ENCODE peak calls at places on chromosomes 4 and X, in eight cellular contexts. J is NCI-H510A; W is GM23338; A is stimulated activated CD8-positive, alpha-beta memory T cell treated with anti-CD3 and anti-CD28 coated beads, Interleukin-15, amount 100 ng/mL, for 1 hour; L is GM13976; I is left ventricle myocardium inferior; T is midbrain; O is EL. F is an unnamed sample.
A peak's percentile ranks its signal among the peaks of the same experiment; 100 is the strongest.

GRCh38 chr4:121256346-121256745 is 92.2 kb upstream of the TNIP3 start:
- DNase-seq in J (no peak), I (no peak), L (peak; percentile 72), O (peak; percentile 86), T (no peak), A (no peak), W (no peak), F (peak; percentile 81)

GRCh38 chr4:186787536-186787935 is 63.9 kb upstream of the FAT1 start:
- DNase-seq in L (no peak), W (no peak), A (no peak), I (no peak), J (no peak), T (no peak), O (no peak), F (no peak)

GRCh38 chr4:131499139-131499873 is 1649.8 kb upstream of the PCDH10 start:
- DNase-seq in A (no peak), J (no peak), L (no peak), O (peak; percentile 31), I (no peak), T (no peak), W (no peak), F (no peak)

GRCh38 chrX:132876933-132877332 is 81.5 kb downstream of the HS6ST2 start:
- DNase-seq in J (no peak), W (no peak), A (no peak), T (no peak), L (no peak), I (no peak), O (no peak), F (no peak)

GRCh38 chr4:82739292-82740190 is 59.1 kb downstream of the SCD5 start:
- DNase-seq in O (peak; percentile 43), T (peak; percentile 80), W (peak; percentile 85), I (peak; percentile 63), J (no peak), A (no peak), L (peak; percentile 81), F (peak; percentile 90)

GRCh38 chr4:5923306-5923830 is 30.5 kb upstream of the CRMP1 start:
- DNase-seq in A (no peak), T (no peak), I (no peak), W (no peak), J (no peak), O (no peak), L (no peak), F (no peak)

GRCh38 chr4:9880411-9881197 is 99.2 kb downstream of the DRD5 start:
- DNase-seq in A (no peak), W (no peak), O (no peak), I (no peak), L (no peak), J (no peak), T (no peak), F (no peak)

GRCh38 chr4:68865760-68866159 is 50.0 kb downstream of the UGT2B10 start:
- DNase-seq in L (no peak), J (no peak), T (no peak), W (peak; percentile 8), A (no peak), I (no peak), O (no peak), F (no peak)

GRCh38 chrX:67342138-67342537 is 201.7 kb upstream of the AR start:
- DNase-seq in O (no peak), A (no peak), J (no peak), W (no peak), I (no peak), T (no peak), L (no peak), F (no peak)

GRCh38 chrX:78437621-78438020 is 110.2 kb upstream of the CYSLTR1 start:
- DNase-seq in L (no peak), T (no peak), J (no peak), I (no peak), W (no peak), A (no peak), O (no peak), F (no peak)

GRCh38 chr4:141957416-141957815 is 321.0 kb downstream of the IL15 start:
- DNase-seq in L (no peak), I (no peak), T (no peak), W (no peak), O (no peak), A (no peak), J (no peak), F (no peak)

GRCh38 chr4:51866835-51867234 is 23.9 kb downstream of the DCUN1D4 start:
- DNase-seq in J (no peak), A (no peak), L (no peak), T (no peak), O (no peak), I (peak; percentile 22), W (no peak), F (no peak)

GRCh38 chr4:97589481-97590196 is 553.6 kb downstream of the STPG2 start:
- DNase-seq in W (no peak), I (no peak), O (no peak), A (no peak), J (no peak), L (no peak), T (no peak), F (no peak)

GRCh38 chr4:169745291-169745690 is 12.5 kb downstream of the HPF1 start:
- DNase-seq in J (no peak), W (no peak), L (no peak), O (peak; percentile 54), I (no peak), A (no peak), T (no peak), F (peak; percentile 35)

GRCh38 chrX:129958814-129959492 is 23.5 kb upstream of the BCORL1 start:
- DNase-seq in T (no peak), L (no peak), A (no peak), J (no peak), O (no peak), W (no peak), I (no peak), F (no peak)

GRCh38 chrX:29422034-29422433 is 793.3 kb upstream of the MAGEB2 start:
- DNase-seq in O (no peak), L (no peak), A (no peak), J (no peak), T (no peak), I (no peak), W (peak; percentile 6), F (no peak)

GRCh38 chrX:141467442-141467841 is 117.1 kb downstream of the SPANXA1 start:
- DNase-seq in J (no peak), O (no peak), W (peak; percentile 37), L (no peak), I (no peak), T (no peak), A (no peak), F (no peak)

GRCh38 chr4:86092684-86093083 is 267.2 kb downstream of the MAPK10 start:
- DNase-seq in W (no peak), J (no peak), L (no peak), T (no peak), O (peak; percentile 71), A (no peak), I (no peak), F (peak; percentile 43)

GRCh38 chrX:112759512-112759911 is 79.8 kb upstream of the LHFPL1 start:
- DNase-seq in L (no peak), W (no peak), O (no peak), T (no peak), I (no peak), A (no peak), J (no peak), F (no peak)

GRCh38 chr4:155966171-155966570 is 12.5 kb upstream of the CTSO start:
- DNase-seq in J (no peak), L (no peak), T (no peak), W (no peak), A (no peak), O (no peak), I (no peak), F (no peak)

GRCh38 chr4:41939016-41939623 is 3.9 kb downstream of the TMEM33 start:
- DNase-seq in I (no peak), O (no peak), W (peak; percentile 9), L (no peak), A (no peak), J (no peak), T (no peak), F (no peak)

GRCh38 chr4:81343046-81343445 is 128.0 kb upstream of the PRKG2 start:
- DNase-seq in O (no peak), I (no peak), J (no peak), L (no peak), T (no peak), A (no peak), W (no peak), F (no peak)